ENCODE peak calls at places on chromosomes 12 and 14, in four cellular contexts. C is DMS153, Q is mammary epithelial cell, K is left colon. B is an unnamed sample.

GRCh38 chr12:109972821-109973220 is 23.3 kb downstream of the GIT2 start:
- DNase-seq in C (no peak), Q (no peak), K (no peak), B (no peak)

GRCh38 chr12:52657305-52657902 is 5.4 kb upstream of the KRT2 start:
- DNase-seq in C (no peak), Q (no peak), K (no peak), B (no peak)

GRCh38 chr12:82880442-82880901 is 193.8 kb downstream of the TMTC2 start:
- DNase-seq in C (no peak), Q (no peak), K (no peak), B (no peak)

GRCh38 chr12:28079539-28079938 is 107.0 kb upstream of the PTHLH start:
- DNase-seq in C (no peak), Q (no peak), K (no peak), B (no peak)

GRCh38 chr14:104048758-104049496 is 36.6 kb upstream of the ASPG start:
- DNase-seq in C (no peak), Q (peak), K (no peak), B (peak)

GRCh38 chr14:33207467-33208015 is 268.9 kb downstream of the NPAS3 start:
- DNase-seq in C (no peak), Q (no peak), K (no peak), B (no peak)

GRCh38 chr14:76584271-76584702 is 177.0 kb upstream of the VASH1 start:
- DNase-seq in C (peak), Q (no peak), K (no peak), B (peak)

GRCh38 chr14:23068792-23069412 is 11.6 kb upstream of the CDH24 start:
- DNase-seq in C (no peak), Q (peak), K (peak), B (peak)

GRCh38 chr12:68962855-68963455 is 30.0 kb upstream of the CPM start:
- DNase-seq in C (no peak), Q (no peak), K (no peak), B (no peak)

GRCh38 chr12:122082621-122083356 is 4.2 kb downstream of the MLXIP start:
- DNase-seq in C (no peak), Q (no peak), K (no peak), B (no peak)

GRCh38 chr12:129605666-129606065 is 298.2 kb downstream of the TMEM132D start:
- DNase-seq in C (no peak), Q (no peak), K (no peak), B (no peak)

GRCh38 chr12:94230357-94230905 is 82.1 kb downstream of the PLXNC1 start:
- DNase-seq in C (no peak), Q (no peak), K (no peak), B (peak)

GRCh38 chr14:99644723-99645544 is at the start of gene HHIPL1:
- DNase-seq in C (no peak), Q (no peak), K (no peak), B (peak)

GRCh38 chr14:54275997-54276396 is 120.8 kb upstream of the CDKN3 start:
- DNase-seq in C (no peak), Q (no peak), K (no peak), B (no peak)

GRCh38 chr12:112705037-112705632 is 86.4 kb upstream of the RPH3A start:
- DNase-seq in C (peak), Q (peak), K (no peak), B (peak)

GRCh38 chr12:29155079-29155478 is 6.0 kb downstream of the FAR2 start:
- DNase-seq in C (no peak), Q (no peak), K (no peak), B (no peak)

GRCh38 chr14:82621881-82622450 is 1088.3 kb upstream of the SEL1L start:
- DNase-seq in C (no peak), Q (no peak), K (no peak), B (no peak)

GRCh38 chr12:124109760-124110159 is 136.7 kb downstream of the ZNF664 start:
- DNase-seq in C (no peak), Q (peak), K (no peak), B (no peak)

GRCh38 chr12:79765157-79765556 is 74.4 kb upstream of the PAWR start:
- DNase-seq in C (no peak), Q (no peak), K (no peak), B (no peak)

GRCh38 chr14:104549536-104550339 is 29.8 kb upstream of the C14orf180 start:
- DNase-seq in C (no peak), Q (no peak), K (no peak), B (no peak)

GRCh38 chr14:35052637-35053036 is 6.6 kb downstream of the FAM177A1 start:
- DNase-seq in C (no peak), Q (no peak), K (no peak), B (no peak)

GRCh38 chr14:106666341-106666740 is 1140.0 kb downstream of the TMEM121 start:
- DNase-seq in C (no peak), Q (no peak), K (no peak), B (no peak)

GRCh38 chr12:125377093-125377492 is 311.9 kb downstream of the AACS start:
- DNase-seq in C (no peak), Q (no peak), K (no peak), B (no peak)

GRCh38 chr12:113224955-113225354 is 3.7 kb downstream of the TPCN1 start:
- DNase-seq in C (no peak), Q (no peak), K (no peak), B (no peak)

GRCh38 chr12:14836336-14837210 is 6.8 kb downstream of the ART4 start:
- DNase-seq in C (no peak), Q (peak), K (no peak), B (peak)

GRCh38 chr12:114430306-114430705 is 24.4 kb upstream of the TBX5 start:
- DNase-seq in C (no peak), Q (no peak), K (no peak), B (no peak)

GRCh38 chr14:103257211-103257962 is 76.7 kb upstream of the EIF5 start:
- DNase-seq in C (no peak), Q (peak), K (no peak), B (peak)

GRCh38 chr14:37622231-37622923 is 26.9 kb downstream of the TTC6 start:
- DNase-seq in C (no peak), Q (no peak), K (no peak), B (peak)

GRCh38 chr14:74663884-74664283 is 49.0 kb downstream of the AREL1 start:
- DNase-seq in C (no peak), Q (no peak), K (no peak), B (no peak)

GRCh38 chr12:67681145-67681778 is 32.7 kb downstream of the DYRK2 start:
- DNase-seq in C (no peak), Q (peak), K (no peak), B (peak)

GRCh38 chr14:64508215-64508776 is 3.7 kb downstream of the ZBTB1 start:
- DNase-seq in C (no peak), Q (no peak), K (no peak), B (no peak)

B was measured in kidney tubule cell.